ENCODE peak calls at places on chromosomes 6 and 20, in nine cellular contexts. One of them, this sample, is unnamed.

GRCh38 chr20:49045440-49046086 is 549 bp upstream of the CSE1L start:
- DNase-seq in esophagus squamous epithelium: no peak
- DNase-seq in endothelial cell: peak
- DNase-seq in lower lobe of right lung: peak
- DNase-seq in astrocyte of the spinal cord: no peak
- DNase-seq in cardiac muscle cell: peak
- DNase-seq in esophagus muscularis mucosa: no peak
- DNase-seq in CD4-positive, alpha-beta T cell: no peak
- DNase-seq in fibroblast of lung: no peak
- DNase-seq in this sample: no peak

GRCh38 chr20:17818187-17818586 is 118.4 kb downstream of the BANF2 start:
- DNase-seq in endothelial cell: no peak
- DNase-seq in esophagus muscularis mucosa: no peak
- DNase-seq in CD4-positive, alpha-beta T cell: no peak
- DNase-seq in fibroblast of lung: no peak
- DNase-seq in astrocyte of the spinal cord: no peak
- DNase-seq in lower lobe of right lung: no peak
- DNase-seq in cardiac muscle cell: no peak
- DNase-seq in esophagus squamous epithelium: no peak
- DNase-seq in this sample: no peak

GRCh38 chr6:2770171-2770570 is 5.0 kb downstream of the WRNIP1 start:
- DNase-seq in CD4-positive, alpha-beta T cell: no peak
- DNase-seq in lower lobe of right lung: no peak
- DNase-seq in endothelial cell: no peak
- DNase-seq in fibroblast of lung: no peak
- DNase-seq in esophagus muscularis mucosa: no peak
- DNase-seq in cardiac muscle cell: no peak
- DNase-seq in esophagus squamous epithelium: no peak
- DNase-seq in astrocyte of the spinal cord: no peak
- DNase-seq in this sample: no peak

GRCh38 chr20:1868856-1869255 is 26.4 kb upstream of the SIRPA start:
- DNase-seq in endothelial cell: no peak
- DNase-seq in esophagus muscularis mucosa: no peak
- DNase-seq in cardiac muscle cell: peak
- DNase-seq in CD4-positive, alpha-beta T cell: no peak
- DNase-seq in esophagus squamous epithelium: no peak
- DNase-seq in fibroblast of lung: peak
- DNase-seq in astrocyte of the spinal cord: peak
- DNase-seq in lower lobe of right lung: no peak
- DNase-seq in this sample: no peak

GRCh38 chr6:7241160-7241559 is 71.8 kb downstream of the SSR1 start:
- DNase-seq in fibroblast of lung: no peak
- DNase-seq in esophagus muscularis mucosa: no peak
- DNase-seq in lower lobe of right lung: peak
- DNase-seq in endothelial cell: no peak
- DNase-seq in esophagus squamous epithelium: no peak
- DNase-seq in astrocyte of the spinal cord: no peak
- DNase-seq in CD4-positive, alpha-beta T cell: no peak
- DNase-seq in cardiac muscle cell: no peak
- DNase-seq in this sample: no peak

GRCh38 chr20:52470561-52470960 is 279.0 kb upstream of the ZFP64 start:
- DNase-seq in esophagus muscularis mucosa: no peak
- DNase-seq in esophagus squamous epithelium: no peak
- DNase-seq in endothelial cell: no peak
- DNase-seq in cardiac muscle cell: no peak
- DNase-seq in CD4-positive, alpha-beta T cell: no peak
- DNase-seq in lower lobe of right lung: no peak
- DNase-seq in fibroblast of lung: no peak
- DNase-seq in astrocyte of the spinal cord: no peak
- DNase-seq in this sample: no peak

GRCh38 chr6:104955927-104956662 is 812 bp upstream of the LIN28B start:
- DNase-seq in endothelial cell: peak
- DNase-seq in esophagus squamous epithelium: no peak
- DNase-seq in cardiac muscle cell: no peak
- DNase-seq in astrocyte of the spinal cord: no peak
- DNase-seq in CD4-positive, alpha-beta T cell: no peak
- DNase-seq in lower lobe of right lung: no peak
- DNase-seq in fibroblast of lung: no peak
- DNase-seq in esophagus muscularis mucosa: no peak
- DNase-seq in this sample: peak

GRCh38 chr20:20229595-20229994 is 138.3 kb upstream of the INSM1 start:
- DNase-seq in lower lobe of right lung: no peak
- DNase-seq in cardiac muscle cell: no peak
- DNase-seq in endothelial cell: no peak
- DNase-seq in fibroblast of lung: no peak
- DNase-seq in esophagus squamous epithelium: no peak
- DNase-seq in astrocyte of the spinal cord: no peak
- DNase-seq in CD4-positive, alpha-beta T cell: no peak
- DNase-seq in esophagus muscularis mucosa: no peak
- DNase-seq in this sample: no peak

GRCh38 chr6:41706876-41707564 is 28.4 kb downstream of the TFEB start:
- DNase-seq in fibroblast of lung: peak
- DNase-seq in astrocyte of the spinal cord: peak
- DNase-seq in endothelial cell: no peak
- DNase-seq in CD4-positive, alpha-beta T cell: no peak
- DNase-seq in esophagus squamous epithelium: no peak
- DNase-seq in cardiac muscle cell: peak
- DNase-seq in esophagus muscularis mucosa: no peak
- DNase-seq in lower lobe of right lung: no peak
- DNase-seq in this sample: no peak

GRCh38 chr6:32355018-32355417 is 16.7 kb downstream of the TSBP1 start:
- DNase-seq in cardiac muscle cell: no peak
- DNase-seq in CD4-positive, alpha-beta T cell: no peak
- DNase-seq in astrocyte of the spinal cord: no peak
- DNase-seq in esophagus muscularis mucosa: no peak
- DNase-seq in esophagus squamous epithelium: no peak
- DNase-seq in endothelial cell: no peak
- DNase-seq in lower lobe of right lung: no peak
- DNase-seq in fibroblast of lung: no peak
- DNase-seq in this sample: no peak

GRCh38 chr20:22699396-22699795 is 115.0 kb upstream of the FOXA2 start:
- DNase-seq in CD4-positive, alpha-beta T cell: no peak
- DNase-seq in lower lobe of right lung: no peak
- DNase-seq in esophagus squamous epithelium: no peak
- DNase-seq in esophagus muscularis mucosa: peak
- DNase-seq in fibroblast of lung: no peak
- DNase-seq in astrocyte of the spinal cord: no peak
- DNase-seq in endothelial cell: no peak
- DNase-seq in cardiac muscle cell: no peak
- DNase-seq in this sample: no peak

GRCh38 chr6:101541873-101542272 is 148.4 kb downstream of the GRIK2 start:
- DNase-seq in esophagus muscularis mucosa: no peak
- DNase-seq in endothelial cell: no peak
- DNase-seq in cardiac muscle cell: no peak
- DNase-seq in fibroblast of lung: no peak
- DNase-seq in lower lobe of right lung: no peak
- DNase-seq in CD4-positive, alpha-beta T cell: no peak
- DNase-seq in astrocyte of the spinal cord: no peak
- DNase-seq in esophagus squamous epithelium: no peak
- DNase-seq in this sample: no peak

GRCh38 chr20:47300071-47300470 is 56.4 kb downstream of the ZMYND8 start:
- DNase-seq in lower lobe of right lung: no peak
- DNase-seq in endothelial cell: no peak
- DNase-seq in esophagus squamous epithelium: no peak
- DNase-seq in esophagus muscularis mucosa: no peak
- DNase-seq in astrocyte of the spinal cord: peak
- DNase-seq in cardiac muscle cell: no peak
- DNase-seq in fibroblast of lung: peak
- DNase-seq in CD4-positive, alpha-beta T cell: no peak
- DNase-seq in this sample: no peak

GRCh38 chr6:46963626-46964025 is 41.9 kb upstream of the ADGRF5 start:
- DNase-seq in fibroblast of lung: peak
- DNase-seq in esophagus muscularis mucosa: no peak
- DNase-seq in lower lobe of right lung: no peak
- DNase-seq in CD4-positive, alpha-beta T cell: no peak
- DNase-seq in astrocyte of the spinal cord: peak
- DNase-seq in cardiac muscle cell: peak
- DNase-seq in esophagus squamous epithelium: no peak
- DNase-seq in endothelial cell: no peak
- DNase-seq in this sample: no peak

GRCh38 chr20:3890410-3890751 is 1.2 kb downstream of the PANK2 start:
- DNase-seq in CD4-positive, alpha-beta T cell: no peak
- DNase-seq in endothelial cell: no peak
- DNase-seq in lower lobe of right lung: no peak
- DNase-seq in fibroblast of lung: peak
- DNase-seq in esophagus muscularis mucosa: no peak
- DNase-seq in cardiac muscle cell: peak
- DNase-seq in astrocyte of the spinal cord: peak
- DNase-seq in esophagus squamous epithelium: no peak
- DNase-seq in this sample: peak

GRCh38 chr6:66558189-66558588 is 851.2 kb upstream of the EYS start:
- DNase-seq in fibroblast of lung: no peak
- DNase-seq in lower lobe of right lung: no peak
- DNase-seq in esophagus squamous epithelium: no peak
- DNase-seq in cardiac muscle cell: no peak
- DNase-seq in astrocyte of the spinal cord: no peak
- DNase-seq in endothelial cell: no peak
- DNase-seq in CD4-positive, alpha-beta T cell: no peak
- DNase-seq in esophagus muscularis mucosa: no peak
- DNase-seq in this sample: peak

GRCh38 chr6:138183792-138184134 is 22.0 kb downstream of the ARFGEF3 start:
- DNase-seq in esophagus squamous epithelium: no peak
- DNase-seq in CD4-positive, alpha-beta T cell: no peak
- DNase-seq in esophagus muscularis mucosa: peak
- DNase-seq in astrocyte of the spinal cord: no peak
- DNase-seq in endothelial cell: no peak
- DNase-seq in cardiac muscle cell: no peak
- DNase-seq in lower lobe of right lung: no peak
- DNase-seq in fibroblast of lung: no peak
- DNase-seq in this sample: no peak

GRCh38 chr6:10554826-10555225 is 33.7 kb downstream of the GCNT2 start:
- DNase-seq in astrocyte of the spinal cord: no peak
- DNase-seq in endothelial cell: no peak
- DNase-seq in fibroblast of lung: no peak
- DNase-seq in lower lobe of right lung: no peak
- DNase-seq in CD4-positive, alpha-beta T cell: no peak
- DNase-seq in cardiac muscle cell: no peak
- DNase-seq in esophagus squamous epithelium: no peak
- DNase-seq in esophagus muscularis mucosa: no peak
- DNase-seq in this sample: no peak

GRCh38 chr20:63129991-63130653 is 85.8 kb downstream of the YTHDF1 start:
- DNase-seq in cardiac muscle cell: peak
- DNase-seq in lower lobe of right lung: peak
- DNase-seq in astrocyte of the spinal cord: no peak
- DNase-seq in CD4-positive, alpha-beta T cell: no peak
- DNase-seq in esophagus squamous epithelium: no peak
- DNase-seq in endothelial cell: no peak
- DNase-seq in esophagus muscularis mucosa: no peak
- DNase-seq in fibroblast of lung: no peak
- DNase-seq in this sample: no peak

GRCh38 chr6:138666636-138667035 is 106.9 kb upstream of the CCDC28A start:
- DNase-seq in astrocyte of the spinal cord: peak
- DNase-seq in endothelial cell: no peak
- DNase-seq in fibroblast of lung: peak
- DNase-seq in esophagus muscularis mucosa: no peak
- DNase-seq in cardiac muscle cell: no peak
- DNase-seq in esophagus squamous epithelium: no peak
- DNase-seq in lower lobe of right lung: no peak
- DNase-seq in CD4-positive, alpha-beta T cell: no peak
- DNase-seq in this sample: no peak

GRCh38 chr6:3489032-3489757 is 32.3 kb upstream of the SLC22A23 start:
- DNase-seq in fibroblast of lung: peak
- DNase-seq in CD4-positive, alpha-beta T cell: no peak
- DNase-seq in astrocyte of the spinal cord: peak
- DNase-seq in endothelial cell: no peak
- DNase-seq in cardiac muscle cell: peak
- DNase-seq in lower lobe of right lung: no peak
- DNase-seq in esophagus muscularis mucosa: no peak
- DNase-seq in esophagus squamous epithelium: no peak
- DNase-seq in this sample: no peak

GRCh38 chr6:119587537-119587936 is 238.0 kb upstream of the MAN1A1 start:
- DNase-seq in astrocyte of the spinal cord: no peak
- DNase-seq in endothelial cell: no peak
- DNase-seq in lower lobe of right lung: no peak
- DNase-seq in esophagus squamous epithelium: no peak
- DNase-seq in fibroblast of lung: peak
- DNase-seq in esophagus muscularis mucosa: no peak
- DNase-seq in CD4-positive, alpha-beta T cell: no peak
- DNase-seq in cardiac muscle cell: no peak
- DNase-seq in this sample: no peak

GRCh38 chr6:128427139-128427538 is 93.3 kb downstream of the PTPRK start:
- DNase-seq in esophagus squamous epithelium: no peak
- DNase-seq in cardiac muscle cell: no peak
- DNase-seq in astrocyte of the spinal cord: no peak
- DNase-seq in endothelial cell: no peak
- DNase-seq in CD4-positive, alpha-beta T cell: no peak
- DNase-seq in fibroblast of lung: no peak
- DNase-seq in esophagus muscularis mucosa: no peak
- DNase-seq in lower lobe of right lung: no peak
- DNase-seq in this sample: no peak
- TF ChIP-seq CTCF in esophagus squamous epithelium: no peak
- TF ChIP-seq CTCF in cardiac muscle cell: no peak
- TF ChIP-seq CTCF in astrocyte of the spinal cord: no peak
- TF ChIP-seq CTCF in endothelial cell: no peak
- TF ChIP-seq CTCF in CD4-positive, alpha-beta T cell: no peak
- TF ChIP-seq CTCF in fibroblast of lung: no peak
- TF ChIP-seq CTCF in esophagus muscularis mucosa: no peak
- TF ChIP-seq CTCF in lower lobe of right lung: no peak
- TF ChIP-seq CTCF in this sample: no peak

GRCh38 chr6:156283091-156283490 is 494.1 kb upstream of the ARID1B start:
- DNase-seq in lower lobe of right lung: no peak
- DNase-seq in CD4-positive, alpha-beta T cell: no peak
- DNase-seq in fibroblast of lung: no peak
- DNase-seq in endothelial cell: no peak
- DNase-seq in astrocyte of the spinal cord: no peak
- DNase-seq in cardiac muscle cell: no peak
- DNase-seq in esophagus squamous epithelium: no peak
- DNase-seq in esophagus muscularis mucosa: no peak
- DNase-seq in this sample: peak
- TF ChIP-seq CTCF in lower lobe of right lung: no peak
- TF ChIP-seq CTCF in CD4-positive, alpha-beta T cell: no peak
- TF ChIP-seq CTCF in fibroblast of lung: no peak
- TF ChIP-seq CTCF in endothelial cell: no peak
- TF ChIP-seq CTCF in astrocyte of the spinal cord: no peak
- TF ChIP-seq CTCF in cardiac muscle cell: no peak
- TF ChIP-seq CTCF in esophagus squamous epithelium: no peak
- TF ChIP-seq CTCF in esophagus muscularis mucosa: no peak
- TF ChIP-seq CTCF in this sample: peak

DNA sequence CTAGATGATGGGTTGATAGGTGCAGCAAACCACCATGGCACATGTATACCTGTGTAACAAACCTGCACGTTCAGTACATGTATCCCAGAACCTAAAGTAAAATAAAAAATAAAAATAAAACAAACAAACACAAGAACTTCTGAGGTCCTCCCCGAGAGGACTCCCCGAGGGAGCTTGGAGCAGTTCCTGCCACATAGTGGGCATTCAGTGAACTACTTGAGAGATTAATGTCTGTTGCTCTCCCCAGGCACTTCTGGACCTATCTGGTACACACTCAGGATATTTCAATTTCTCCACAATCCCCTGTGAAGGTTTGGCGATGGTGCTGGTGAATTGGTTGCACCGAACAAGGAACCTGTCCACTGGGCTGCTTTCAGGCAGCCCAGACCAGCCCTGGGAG is 311.2 kb downstream of the ESR1 start:
- DNase-seq in astrocyte of the spinal cord: no peak
- DNase-seq in esophagus squamous epithelium: no peak
- DNase-seq in endothelial cell: no peak
- DNase-seq in esophagus muscularis mucosa: no peak
- DNase-seq in lower lobe of right lung: no peak
- DNase-seq in fibroblast of lung: no peak
- DNase-seq in cardiac muscle cell: no peak
- DNase-seq in CD4-positive, alpha-beta T cell: no peak
- DNase-seq in this sample: peak
- TF ChIP-seq CTCF in astrocyte of the spinal cord: no peak
- TF ChIP-seq CTCF in esophagus squamous epithelium: no peak
- TF ChIP-seq CTCF in endothelial cell: no peak
- TF ChIP-seq CTCF in esophagus muscularis mucosa: no peak
- TF ChIP-seq CTCF in lower lobe of right lung: no peak
- TF ChIP-seq CTCF in fibroblast of lung: no peak
- TF ChIP-seq CTCF in cardiac muscle cell: no peak
- TF ChIP-seq CTCF in CD4-positive, alpha-beta T cell: no peak
- TF ChIP-seq CTCF in this sample: peak

GRCh38 chr6:85824329-85824728 is 181.6 kb upstream of the SYNCRIP start:
- DNase-seq in lower lobe of right lung: no peak
- DNase-seq in endothelial cell: no peak
- DNase-seq in cardiac muscle cell: no peak
- DNase-seq in esophagus muscularis mucosa: no peak
- DNase-seq in esophagus squamous epithelium: no peak
- DNase-seq in fibroblast of lung: no peak
- DNase-seq in astrocyte of the spinal cord: no peak
- DNase-seq in CD4-positive, alpha-beta T cell: no peak
- DNase-seq in this sample: no peak
- TF ChIP-seq CTCF in lower lobe of right lung: no peak
- TF ChIP-seq CTCF in endothelial cell: no peak
- TF ChIP-seq CTCF in cardiac muscle cell: no peak
- TF ChIP-seq CTCF in esophagus muscularis mucosa: no peak
- TF ChIP-seq CTCF in esophagus squamous epithelium: no peak
- TF ChIP-seq CTCF in fibroblast of lung: no peak
- TF ChIP-seq CTCF in astrocyte of the spinal cord: no peak
- TF ChIP-seq CTCF in CD4-positive, alpha-beta T cell: no peak
- TF ChIP-seq CTCF in this sample: no peak